ENCODE peak calls at places on chromosome 21, in four cellular contexts. One of them, this sample, is unnamed.

GRCh38 chr21:36730291-36731281 is 31.7 kb downstream of the SIM2 start:
- DNase-seq in HepG2: peak; percentile 93
- DNase-seq in A549: no peak
- DNase-seq in GM23338: no peak
- DNase-seq in this sample: no peak

GRCh38 chr21:32565856-32566465 is 19.4 kb downstream of the TCP10L start:
- DNase-seq in HepG2: no peak
- DNase-seq in A549: no peak
- DNase-seq in GM23338: no peak
- DNase-seq in this sample: no peak

GRCh38 chr21:16594191-16594590 is 864.4 kb downstream of the USP25 start:
- DNase-seq in HepG2: no peak
- DNase-seq in A549: no peak
- DNase-seq in GM23338: no peak
- DNase-seq in this sample: no peak

GRCh38 chr21:29798840-29799239 is 141.0 kb downstream of the GRIK1 start:
- DNase-seq in HepG2: no peak
- DNase-seq in A549: no peak
- DNase-seq in GM23338: peak; percentile 50
- DNase-seq in this sample: no peak

GRCh38 chr21:15094706-15095105 is 29.9 kb upstream of the NRIP1 start:
- DNase-seq in HepG2: no peak
- DNase-seq in A549: no peak
- DNase-seq in GM23338: no peak
- DNase-seq in this sample: no peak

GRCh38 chr21:31282095-31282709 is 61.9 kb downstream of the TIAM1 start:
- DNase-seq in HepG2: no peak
- DNase-seq in A549: no peak
- DNase-seq in GM23338: no peak
- DNase-seq in this sample: no peak

GRCh38 chr21:27715131-27715530 is 748.2 kb upstream of the ADAMTS5 start:
- DNase-seq in HepG2: no peak
- DNase-seq in A549: no peak
- DNase-seq in GM23338: no peak
- DNase-seq in this sample: no peak

GRCh38 chr21:19999369-20000272 is 998.6 kb upstream of the NCAM2 start:
- DNase-seq in HepG2: no peak
- DNase-seq in A549: no peak
- DNase-seq in GM23338: no peak
- DNase-seq in this sample: no peak

GRCh38 chr21:40850071-40850470 is 3.1 kb upstream of the DSCAM start:
- DNase-seq in HepG2: no peak
- DNase-seq in A549: no peak
- DNase-seq in GM23338: no peak
- DNase-seq in this sample: no peak

GRCh38 chr21:25956993-25957714 is 213.4 kb downstream of the APP start:
- DNase-seq in HepG2: no peak
- DNase-seq in A549: no peak
- DNase-seq in GM23338: no peak
- DNase-seq in this sample: no peak

GRCh38 chr21:8990326-8991087 is 1530.9 kb upstream of the TPTE start:
- DNase-seq in HepG2: peak; percentile 94
- DNase-seq in A549: no peak
- DNase-seq in GM23338: peak; percentile 80
- DNase-seq in this sample: no peak

GRCh38 chr21:31295676-31296075 is 48.4 kb downstream of the TIAM1 start:
- DNase-seq in HepG2: no peak
- DNase-seq in A549: no peak
- DNase-seq in GM23338: no peak
- DNase-seq in this sample: no peak

GRCh38 chr21:36547464-36547863 is 67.5 kb upstream of the CLDN14 start:
- DNase-seq in HepG2: no peak
- DNase-seq in A549: no peak
- DNase-seq in GM23338: no peak
- DNase-seq in this sample: no peak

GRCh38 chr21:17461582-17461981 is 51.3 kb upstream of the CXADR start:
- DNase-seq in HepG2: peak; percentile 74
- DNase-seq in A549: peak; percentile 21
- DNase-seq in GM23338: no peak
- DNase-seq in this sample: no peak

GRCh38 chr21:15003463-15004135 is 61.2 kb downstream of the NRIP1 start:
- DNase-seq in HepG2: no peak
- DNase-seq in A549: no peak
- DNase-seq in GM23338: peak; percentile 47
- DNase-seq in this sample: no peak

GRCh38 chr21:31284797-31285397 is 59.2 kb downstream of the TIAM1 start:
- DNase-seq in HepG2: no peak
- DNase-seq in A549: no peak
- DNase-seq in GM23338: no peak
- DNase-seq in this sample: no peak

GRCh38 chr21:16179732-16180131 is 449.9 kb downstream of the USP25 start:
- DNase-seq in HepG2: no peak
- DNase-seq in A549: peak; percentile 78
- DNase-seq in GM23338: no peak
- DNase-seq in this sample: no peak

GRCh38 chr21:14926186-14926585 is 138.6 kb downstream of the NRIP1 start:
- DNase-seq in HepG2: no peak
- DNase-seq in A549: no peak
- DNase-seq in GM23338: no peak
- DNase-seq in this sample: no peak

GRCh38 chr21:14453964-14454641 is 71.2 kb upstream of the HSPA13 start:
- DNase-seq in HepG2: no peak
- DNase-seq in A549: no peak
- DNase-seq in GM23338: no peak
- DNase-seq in this sample: peak; percentile 25

GRCh38 chr21:39319814-39320332 is 6.4 kb upstream of the BRWD1 start:
- DNase-seq in HepG2: no peak
- DNase-seq in A549: peak; percentile 25
- DNase-seq in GM23338: no peak
- DNase-seq in this sample: no peak

GRCh38 chr21:36613064-36613463 is 85.9 kb upstream of the SIM2 start:
- DNase-seq in HepG2: peak; percentile 49
- DNase-seq in A549: no peak
- DNase-seq in GM23338: no peak
- DNase-seq in this sample: no peak

GRCh38 chr21:26153758-26154157 is 16.8 kb downstream of the APP start:
- DNase-seq in HepG2: no peak
- DNase-seq in A549: no peak
- DNase-seq in GM23338: no peak
- DNase-seq in this sample: no peak

GRCh38 chr21:15221799-15222386 is 157.1 kb upstream of the NRIP1 start:
- DNase-seq in HepG2: peak; percentile 92
- DNase-seq in A549: peak; percentile 92
- DNase-seq in GM23338: peak; percentile 82
- DNase-seq in this sample: no peak

GRCh38 chr21:32566990-32567389 is 18.3 kb downstream of the TCP10L start:
- DNase-seq in HepG2: no peak
- DNase-seq in A549: no peak
- DNase-seq in GM23338: no peak
- DNase-seq in this sample: no peak

GRCh38 chr21:28822882-28823335 is 169.8 kb downstream of the LTN1 start:
- DNase-seq in HepG2: peak; percentile 3
- DNase-seq in A549: no peak
- DNase-seq in GM23338: no peak
- DNase-seq in this sample: no peak

GRCh38 chr21:40291560-40291959 is 424.3 kb downstream of the PCP4 start:
- DNase-seq in HepG2: no peak
- DNase-seq in A549: no peak
- DNase-seq in GM23338: no peak
- DNase-seq in this sample: no peak

GRCh38 chr21:15729674-15730483 is at the start of gene USP25:
- DNase-seq in HepG2: peak; percentile 68
- DNase-seq in A549: peak; percentile 80
- DNase-seq in GM23338: peak; percentile 86
- DNase-seq in this sample: peak; percentile 19

GRCh38 chr21:45469273-45470086 is 64.5 kb downstream of the COL18A1 start:
- DNase-seq in HepG2: peak; percentile 99
- DNase-seq in A549: no peak
- DNase-seq in GM23338: no peak
- DNase-seq in this sample: no peak

GRCh38 chr21:45470087-45470515 is 65.1 kb downstream of the COL18A1 start:
- DNase-seq in HepG2: no peak
- DNase-seq in A549: no peak
- DNase-seq in GM23338: no peak
- DNase-seq in this sample: no peak

GRCh38 chr21:45472445-45473365 is 67.7 kb downstream of the COL18A1 start:
- DNase-seq in HepG2: peak; percentile 37
- DNase-seq in A549: no peak
- DNase-seq in GM23338: no peak
- DNase-seq in this sample: no peak

GRCh38 chr21:45473496-45474322 is 68.5 kb downstream of the SLC19A1 start:
- DNase-seq in HepG2: no peak
- DNase-seq in A549: no peak
- DNase-seq in GM23338: no peak
- DNase-seq in this sample: no peak

GRCh38 chr21:45471229-45472052 is 66.5 kb downstream of the COL18A1 start:
- DNase-seq in HepG2: peak; percentile 96
- DNase-seq in A549: peak; percentile 18
- DNase-seq in GM23338: no peak
- DNase-seq in this sample: no peak
- TF ChIP-seq JUNB in HepG2: no peak
- TF ChIP-seq JUNB in A549: no peak
- TF ChIP-seq JUNB in GM23338: no peak
- TF ChIP-seq JUNB in this sample: no peak

GRCh38 chr21:42360317-42360716 is 6.0 kb downstream of the TFF1 start:
- DNase-seq in HepG2: peak; percentile 24
- DNase-seq in A549: peak; percentile 11
- DNase-seq in GM23338: peak; percentile 45
- DNase-seq in this sample: no peak
- TF ChIP-seq JUNB in HepG2: no peak
- TF ChIP-seq JUNB in A549: no peak
- TF ChIP-seq JUNB in GM23338: no peak
- TF ChIP-seq JUNB in this sample: no peak

DNA sequence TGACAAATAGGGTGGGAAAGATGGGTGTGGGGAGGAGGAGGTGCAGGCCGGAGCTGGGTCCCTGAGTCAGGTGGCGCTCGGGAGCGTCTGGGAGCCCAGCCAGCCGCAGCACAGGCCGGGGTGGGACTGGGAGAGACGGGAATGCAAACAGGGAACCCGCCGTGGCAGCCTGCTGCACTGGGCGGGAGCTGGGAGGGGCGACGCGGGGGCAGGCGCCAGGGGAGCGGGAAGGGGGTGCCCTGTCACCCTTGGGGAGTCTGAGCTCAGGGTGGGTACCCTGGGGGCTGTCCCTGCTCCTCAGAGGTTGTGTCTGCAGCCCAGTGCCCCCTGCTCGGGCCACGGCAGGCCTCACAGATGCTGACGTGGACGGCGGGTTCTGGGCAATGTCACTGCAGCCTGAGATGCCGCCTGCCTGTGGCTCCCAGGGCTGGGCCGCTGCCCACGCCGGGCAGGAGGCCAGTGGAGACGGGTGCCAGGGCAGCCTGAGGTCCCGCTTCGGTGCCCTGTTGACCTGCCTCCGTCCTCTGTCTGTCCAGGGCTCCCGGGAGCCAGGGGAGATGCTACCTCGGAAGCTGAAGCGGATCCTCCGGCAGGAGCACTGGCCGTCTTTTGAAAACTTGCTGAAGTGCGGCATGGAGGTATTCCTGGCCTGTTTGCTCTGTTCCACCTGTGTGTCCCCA is 16.6 kb upstream of the LRRC3 start:
- DNase-seq in HepG2: no peak
- DNase-seq in A549: no peak
- DNase-seq in GM23338: no peak
- DNase-seq in this sample: no peak
- TF ChIP-seq JUNB in HepG2: no peak
- TF ChIP-seq JUNB in A549: no peak
- TF ChIP-seq JUNB in GM23338: no peak
- TF ChIP-seq JUNB in this sample: no peak

GRCh38 chr21:34826818-34827217 is 158.0 kb downstream of the CLIC6 start:
- DNase-seq in HepG2: no peak
- DNase-seq in A549: no peak
- DNase-seq in GM23338: no peak
- DNase-seq in this sample: no peak
- TF ChIP-seq JUNB in HepG2: no peak
- TF ChIP-seq JUNB in A549: no peak
- TF ChIP-seq JUNB in GM23338: no peak
- TF ChIP-seq JUNB in this sample: no peak

GRCh38 chr21:35475768-35476167 is 426.7 kb upstream of the RUNX1 start:
- DNase-seq in HepG2: no peak
- DNase-seq in A549: no peak
- DNase-seq in GM23338: no peak
- DNase-seq in this sample: no peak
- TF ChIP-seq JUNB in HepG2: no peak
- TF ChIP-seq JUNB in A549: no peak
- TF ChIP-seq JUNB in GM23338: no peak
- TF ChIP-seq JUNB in this sample: no peak

This sample was measured in GM12878.